ENCODE peak calls at places on chromosomes 5 and 9, in ten cellular contexts. C, R, M, E, U, V, S, Q, K and B are unnamed samples.

GRCh38 chr5:14781106-14781505 is 90.5 kb downstream of the ANKH start:
- DNase-seq in C (no peak), R (no peak), M (no peak), E (no peak), U (no peak), V (no peak), S (no peak), Q (no peak), K (no peak), B (no peak)

GRCh38 chr5:12695651-12696050 is 791.4 kb upstream of the CTNND2 start:
- DNase-seq in C (no peak), R (no peak), M (no peak), E (no peak), U (no peak), V (no peak), S (no peak), Q (no peak), K (no peak), B (no peak)

GRCh38 chr9:38178282-38178681 is 109.3 kb upstream of the SHB start:
- DNase-seq in C (no peak), R (no peak), M (no peak), E (no peak), U (no peak), V (no peak), S (no peak), Q (no peak), K (peak), B (no peak)

GRCh38 chr9:131438190-131438589 is 44.3 kb downstream of the PRRC2B start:
- DNase-seq in C (no peak), R (no peak), M (no peak), E (no peak), U (no peak), V (no peak), S (no peak), Q (no peak), K (no peak), B (no peak)

GRCh38 chr5:151675225-151675955 is 11.3 kb downstream of the SPARC start:
- DNase-seq in C (no peak), R (no peak), M (peak), E (no peak), U (no peak), V (no peak), S (no peak), Q (no peak), K (no peak), B (no peak)

GRCh38 chr5:134878403-134878802 is 4.2 kb downstream of the TXNDC15 start:
- DNase-seq in C (no peak), R (no peak), M (no peak), E (peak), U (no peak), V (no peak), S (no peak), Q (no peak), K (no peak), B (no peak)

GRCh38 chr5:137563301-137563645 is 64.1 kb upstream of the SPOCK1 start:
- DNase-seq in C (no peak), R (no peak), M (no peak), E (no peak), U (no peak), V (no peak), S (peak), Q (no peak), K (no peak), B (no peak)

GRCh38 chr5:13478831-13479465 is 465.5 kb downstream of the DNAH5 start:
- DNase-seq in C (no peak), R (peak), M (peak), E (peak), U (peak), V (no peak), S (no peak), Q (peak), K (no peak), B (no peak)

GRCh38 chr5:3277590-3278196 is 317.9 kb upstream of the IRX1 start:
- DNase-seq in C (no peak), R (no peak), M (peak), E (no peak), U (no peak), V (no peak), S (no peak), Q (no peak), K (no peak), B (no peak)

GRCh38 chr5:13987843-13988464 is 43.5 kb upstream of the DNAH5 start:
- DNase-seq in C (no peak), R (no peak), M (peak), E (peak), U (peak), V (no peak), S (no peak), Q (peak), K (peak), B (peak)

GRCh38 chr5:114695292-114695904 is 333.5 kb downstream of the KCNN2 start:
- DNase-seq in C (peak), R (no peak), M (no peak), E (no peak), U (no peak), V (no peak), S (no peak), Q (no peak), K (no peak), B (no peak)

GRCh38 chr9:77731930-77732329 is 83.8 kb upstream of the GNA14 start:
- DNase-seq in C (no peak), R (no peak), M (no peak), E (no peak), U (no peak), V (no peak), S (no peak), Q (no peak), K (no peak), B (no peak)

GRCh38 chr5:69038539-69038938 is 55.3 kb upstream of the SLC30A5 start:
- DNase-seq in C (no peak), R (no peak), M (no peak), E (no peak), U (no peak), V (no peak), S (no peak), Q (no peak), K (no peak), B (no peak)

DNA sequence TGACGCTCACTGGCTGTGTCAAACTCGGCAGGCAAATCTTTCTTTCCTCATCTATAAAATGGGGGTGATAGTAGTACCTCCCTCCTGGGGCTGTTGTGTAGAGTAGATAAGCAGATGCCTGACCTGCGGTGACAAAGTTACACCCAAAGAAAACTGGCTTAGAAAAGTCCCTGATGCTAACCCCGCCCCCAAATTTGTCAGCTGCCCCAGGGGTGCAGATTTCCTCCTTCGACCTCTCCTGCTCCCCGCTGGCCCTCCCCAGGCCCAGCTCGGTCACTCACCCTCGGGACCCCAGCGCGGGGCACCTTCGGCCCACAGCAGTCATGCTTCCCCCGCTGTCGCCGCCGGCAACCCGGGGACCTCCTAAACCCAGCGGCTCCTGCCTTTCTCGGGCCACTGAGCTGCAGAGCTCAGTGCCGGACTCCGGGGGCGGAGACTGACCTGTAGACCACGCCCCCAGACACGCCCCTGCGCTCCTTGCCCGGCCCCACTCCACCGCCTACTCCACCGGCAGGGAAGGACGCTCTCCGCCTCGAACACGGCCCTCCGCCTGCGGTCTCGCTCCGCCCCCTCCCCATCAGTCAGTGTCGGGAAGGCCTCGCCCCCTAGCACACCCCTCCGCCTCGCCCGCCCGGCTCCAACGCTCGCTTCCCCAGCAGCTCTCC is 7.4 kb downstream of the SH2D3C start:
- DNase-seq in C (peak), R (peak), M (peak), E (peak), U (peak), V (peak), S (peak), Q (peak), K (peak), B (peak)
- TF ChIP-seq POLR2AphosphoS5 in C (no peak), R (peak), M (peak), E (peak), U (no peak), V (peak), S (peak), Q (no peak), K (peak), B (no peak)

GRCh38 chr9:75930193-75930592 is 39.7 kb downstream of the PCSK5 start:
- DNase-seq in C (no peak), R (no peak), M (no peak), E (no peak), U (no peak), V (no peak), S (no peak), Q (no peak), K (no peak), B (no peak)
- TF ChIP-seq POLR2AphosphoS5 in C (no peak), R (no peak), M (no peak), E (no peak), U (no peak), V (no peak), S (no peak), Q (no peak), K (no peak), B (no peak)

DNA sequence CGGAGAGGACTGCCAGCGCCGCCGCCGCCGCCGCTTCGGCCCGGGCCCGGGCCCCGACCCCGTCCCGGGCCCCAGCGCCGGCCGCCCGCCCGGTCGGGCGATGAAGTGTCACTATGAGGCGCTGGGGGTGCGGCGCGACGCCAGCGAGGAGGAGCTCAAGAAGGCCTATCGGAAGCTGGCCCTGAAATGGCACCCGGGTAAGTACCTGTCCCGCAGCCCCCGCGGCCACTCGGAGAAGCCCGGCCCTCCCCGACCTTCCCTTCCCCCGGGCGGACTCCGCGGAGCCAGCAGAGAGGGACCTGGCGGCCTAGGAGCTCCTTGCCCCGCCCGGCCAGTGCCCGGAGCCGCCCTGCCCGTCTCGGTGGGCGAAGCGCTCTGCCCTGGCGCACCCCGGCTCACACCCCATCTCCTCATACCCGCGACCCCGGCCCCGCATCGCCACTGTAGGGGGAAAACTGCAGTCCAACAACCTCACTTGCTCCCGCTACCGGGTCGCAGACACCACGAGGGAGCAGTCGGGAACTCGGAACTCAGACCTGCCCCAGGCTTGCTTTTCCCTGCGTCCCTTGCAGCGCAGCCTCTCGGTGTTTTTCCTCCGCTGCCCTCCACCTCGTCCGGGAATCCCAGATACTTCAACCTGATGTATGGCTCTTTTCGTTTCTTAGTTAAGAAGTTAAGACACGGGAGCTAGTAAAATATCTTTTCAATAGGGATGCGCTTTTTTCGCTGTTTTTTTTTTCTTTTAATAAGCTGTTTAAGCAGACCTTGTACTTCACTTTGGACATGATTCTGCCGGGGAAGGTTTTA is 564 bp downstream of the DNAJC21 start:
- DNase-seq in C (peak), R (peak), M (peak), E (peak), U (peak), V (peak), S (peak), Q (no peak), K (peak), B (peak)
- TF ChIP-seq POLR2AphosphoS5 in C (no peak), R (peak), M (peak), E (no peak), U (peak), V (no peak), S (no peak), Q (no peak), K (no peak), B (peak)

GRCh38 chr5:91381774-91382492 is 1.2 kb downstream of the ARRDC3 start:
- DNase-seq in C (peak), R (no peak), M (peak), E (peak), U (peak), V (peak), S (no peak), Q (no peak), K (peak), B (no peak)

GRCh38 chr5:91384671-91385430 is 1.7 kb upstream of the ARRDC3 start:
- DNase-seq in C (no peak), R (peak), M (peak), E (peak), U (peak), V (no peak), S (no peak), Q (peak), K (peak), B (peak)

GRCh38 chr5:91382530-91383026 is 539 bp downstream of the ARRDC3 start:
- DNase-seq in C (no peak), R (no peak), M (peak), E (peak), U (no peak), V (no peak), S (no peak), Q (no peak), K (peak), B (no peak)

GRCh38 chr5:91383956-91384300 is 811 bp upstream of the ARRDC3 start:
- DNase-seq in C (no peak), R (no peak), M (peak), E (no peak), U (no peak), V (no peak), S (no peak), Q (no peak), K (no peak), B (no peak)

DNA sequence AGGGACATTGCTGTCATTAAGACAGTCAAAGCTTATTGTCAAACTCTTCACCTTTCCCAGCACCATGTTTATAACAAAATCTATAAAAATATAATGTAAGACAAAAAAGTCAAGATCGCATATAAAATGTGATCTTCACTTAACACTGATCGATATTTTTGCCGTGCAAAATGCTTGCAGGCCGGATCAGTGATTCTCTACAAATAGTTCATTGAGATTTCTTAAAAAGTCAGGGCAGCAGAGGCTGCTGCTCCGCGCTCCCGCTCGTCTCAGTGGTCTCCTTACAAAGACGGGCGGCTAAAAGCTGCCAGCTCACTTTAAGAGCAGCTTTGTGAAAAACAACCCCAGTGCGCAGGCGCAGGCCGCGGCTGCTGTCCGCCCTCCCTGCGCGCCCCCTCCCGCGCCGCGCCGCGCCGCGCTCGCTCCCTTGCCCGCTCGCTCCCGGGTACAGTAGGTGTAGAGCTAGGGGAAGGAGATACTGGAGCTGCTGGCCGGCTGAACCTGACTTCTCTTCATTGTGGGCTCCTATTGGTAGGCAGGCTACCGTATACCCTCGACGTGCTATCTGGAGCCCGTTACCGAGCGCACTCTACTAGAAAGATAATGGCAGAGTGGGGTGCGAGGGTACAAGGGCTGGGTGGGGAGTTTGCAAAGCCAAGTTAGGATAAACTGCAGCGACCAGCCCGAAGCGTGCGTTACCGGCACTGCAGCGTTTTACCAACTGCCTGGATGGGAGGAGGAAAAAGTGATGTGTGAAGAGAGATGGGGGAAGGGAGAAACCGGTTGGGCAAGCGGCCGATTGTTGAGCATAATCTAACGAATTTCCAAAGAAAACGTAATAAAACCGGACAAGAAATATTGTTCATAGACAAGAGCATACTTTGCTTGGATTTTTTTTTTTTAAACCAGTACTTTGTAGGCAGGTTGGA is at the start of gene ARRDC3:
- DNase-seq in C (peak), R (no peak), M (peak), E (peak), U (peak), V (peak), S (peak), Q (peak), K (peak), B (peak)
- TF ChIP-seq POLR2AphosphoS5 in C (peak), R (peak), M (peak), E (peak), U (peak), V (peak), S (peak), Q (peak), K (peak), B (peak)

DNA sequence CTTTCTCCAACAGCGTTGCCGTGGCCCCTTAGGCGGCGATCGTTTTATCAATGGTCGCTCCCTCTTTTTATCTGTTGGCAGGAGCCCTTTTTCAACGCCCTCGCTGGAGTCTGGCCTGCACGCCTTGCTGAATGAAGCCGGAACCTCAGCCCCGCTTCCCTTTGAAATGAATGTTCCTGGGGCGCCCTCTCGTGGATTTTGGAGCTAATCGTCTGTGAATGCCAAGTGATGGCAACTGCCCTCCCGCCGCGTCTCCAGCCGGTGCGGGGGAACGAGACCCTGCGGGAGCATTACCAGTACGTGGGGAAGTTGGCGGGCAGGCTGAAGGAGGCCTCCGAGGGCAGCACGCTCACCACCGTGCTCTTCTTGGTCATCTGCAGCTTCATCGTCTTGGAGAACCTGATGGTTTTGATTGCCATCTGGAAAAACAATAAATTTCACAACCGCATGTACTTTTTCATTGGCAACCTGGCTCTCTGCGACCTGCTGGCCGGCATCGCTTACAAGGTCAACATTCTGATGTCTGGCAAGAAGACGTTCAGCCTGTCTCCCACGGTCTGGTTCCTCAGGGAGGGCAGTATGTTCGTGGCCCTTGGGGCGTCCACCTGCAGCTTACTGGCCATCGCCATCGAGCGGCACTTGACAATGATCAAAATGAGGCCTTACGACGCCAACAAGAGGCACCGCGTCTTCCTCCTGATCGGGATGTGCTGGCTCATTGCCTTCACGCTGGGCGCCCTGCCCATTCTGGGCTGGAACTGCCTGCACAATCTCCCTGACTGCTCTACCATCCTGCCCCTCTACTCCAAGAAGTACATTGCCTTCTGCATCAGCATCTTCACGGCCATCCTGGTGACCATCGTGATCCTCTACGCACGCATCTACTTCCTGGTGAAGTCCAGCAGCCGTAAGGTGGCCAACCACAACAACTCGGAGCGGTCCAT is 10.0 kb downstream of the S1PR3 start:
- DNase-seq in C (peak), R (peak), M (peak), E (peak), U (peak), V (peak), S (peak), Q (no peak), K (peak), B (peak)
- TF ChIP-seq POLR2AphosphoS5 in C (no peak), R (no peak), M (no peak), E (no peak), U (no peak), V (peak), S (peak), Q (no peak), K (peak), B (no peak)

DNA sequence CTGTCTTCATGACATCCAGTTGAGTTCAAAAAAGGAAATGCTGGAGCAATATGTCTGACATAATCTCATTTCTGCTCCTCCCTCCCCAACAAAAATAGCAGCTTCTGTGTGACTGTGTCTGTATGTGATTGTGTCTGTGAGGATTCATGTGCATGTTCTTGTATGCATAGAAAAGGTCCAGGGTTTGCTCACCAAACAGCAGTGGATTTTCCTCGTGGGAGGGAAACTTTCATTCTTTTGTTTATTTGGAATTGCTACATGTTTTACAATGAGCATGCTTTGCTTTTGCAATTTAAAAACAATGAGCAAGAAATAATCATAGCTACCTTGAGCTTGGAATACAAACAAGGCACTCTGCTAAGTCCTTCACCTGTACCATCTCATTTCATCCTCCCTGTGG is 15.0 kb downstream of the ADAM19 start:
- DNase-seq in C (no peak), R (no peak), M (no peak), E (no peak), U (no peak), V (no peak), S (no peak), Q (no peak), K (no peak), B (no peak)
- TF ChIP-seq POLR2AphosphoS5 in C (no peak), R (no peak), M (no peak), E (no peak), U (no peak), V (no peak), S (no peak), Q (no peak), K (no peak), B (no peak)

GRCh38 chr9:107733530-107733907 is 243.9 kb upstream of the KLF4 start:
- DNase-seq in C (peak), R (no peak), M (no peak), E (peak), U (no peak), V (no peak), S (no peak), Q (no peak), K (no peak), B (no peak)
- TF ChIP-seq POLR2AphosphoS5 in C (peak), R (no peak), M (no peak), E (peak), U (no peak), V (peak), S (peak), Q (no peak), K (no peak), B (no peak)

GRCh38 chr9:117625154-117625553 is 79.0 kb upstream of the TLR4 start:
- DNase-seq in C (no peak), R (no peak), M (no peak), E (no peak), U (no peak), V (no peak), S (no peak), Q (no peak), K (no peak), B (no peak)
- TF ChIP-seq POLR2AphosphoS5 in C (no peak), R (no peak), M (no peak), E (no peak), U (no peak), V (no peak), S (no peak), Q (no peak), K (no peak), B (no peak)